ENCODE peak calls at places on chromosome 5, in nine cellular contexts. X is lower leg skin; M is H54; B is HTR-8/SVneo; J is C1 segment of cervical spinal cord; T is T-helper 9 cell; C is GM12878; N is foreskin keratinocyte; Q is activated CD4-positive, CD25-positive, alpha-beta regulatory T cell treated with anti-CD3 and anti-CD28 coated beads, Interleukin-2, amount 50 U/mL, for 16 hours. S is an unnamed sample.

GRCh38 chr5:142386151-142387021 is 61.6 kb upstream of the SPRY4 start:
- DNase-seq in X (no peak), M (peak), B (no peak), J (no peak), T (no peak), C (no peak), N (peak), Q (no peak), S (no peak)

GRCh38 chr5:128764910-128765309 is 200.4 kb upstream of the SLC27A6 start:
- DNase-seq in X (no peak), M (no peak), B (no peak), J (no peak), T (no peak), C (no peak), N (no peak), Q (no peak), S (no peak)

GRCh38 chr5:13859285-13859684 is 85.2 kb downstream of the DNAH5 start:
- DNase-seq in X (no peak), M (no peak), B (no peak), J (no peak), T (no peak), C (no peak), N (no peak), Q (no peak), S (no peak)

GRCh38 chr5:178333821-178334481 is 101.3 kb upstream of the PHYKPL start:
- DNase-seq in X (no peak), M (no peak), B (no peak), J (no peak), T (no peak), C (no peak), N (no peak), Q (no peak), S (no peak)

GRCh38 chr5:158537343-158537742 is 562.4 kb downstream of the EBF1 start:
- DNase-seq in X (no peak), M (no peak), B (no peak), J (no peak), T (no peak), C (no peak), N (no peak), Q (no peak), S (peak)

GRCh38 chr5:61162832-61163567 is 732 bp upstream of the SMIM15 start:
- DNase-seq in X (no peak), M (peak), B (peak), J (no peak), T (peak), C (no peak), N (peak), Q (no peak), S (peak)

GRCh38 chr5:125222597-125223240 is 476.3 kb upstream of the ZNF608 start:
- DNase-seq in X (no peak), M (no peak), B (no peak), J (no peak), T (no peak), C (no peak), N (no peak), Q (no peak), S (no peak)

GRCh38 chr5:178234753-178235599 is 2.4 kb upstream of the PHYKPL start:
- DNase-seq in X (peak), M (peak), B (peak), J (no peak), T (peak), C (no peak), N (no peak), Q (peak), S (peak)

GRCh38 chr5:1110930-1111726 is 735 bp downstream of the SLC12A7 start:
- DNase-seq in X (no peak), M (no peak), B (peak), J (no peak), T (no peak), C (no peak), N (no peak), Q (no peak), S (peak)